ENCODE peak calls at places on chromosome 10, in six cellular contexts. D is T-helper 1 cell, S is NCI-H2029, W is NCI-H748 treated with DMSO at 0.1 percent for 48 hours, V is AG08396, U is nephron progenitor cell. Q is an unnamed sample.
A peak's percentile ranks its signal among the peaks of the same experiment; 100 is the strongest.

GRCh38 chr10:79184141-79184625 is 115.4 kb downstream of the ZMIZ1 start:
- DNase-seq in D (no peak), S (no peak), W (peak; percentile 58), V (peak; percentile 77), U (no peak), Q (peak; percentile 94)

GRCh38 chr10:86108696-86109095 is 257.9 kb downstream of the GRID1 start:
- DNase-seq in V (no peak), D (no peak), W (no peak), U (no peak), S (no peak), Q (no peak)

GRCh38 chr10:7608001-7608400 is 58.8 kb downstream of the ITIH5 start:
- DNase-seq in S (no peak), V (no peak), D (no peak), W (no peak), U (no peak), Q (no peak)

GRCh38 chr10:98858525-98858924 is 377.1 kb downstream of the HPSE2 start:
- DNase-seq in D (no peak), V (no peak), W (no peak), U (no peak), S (no peak), Q (no peak)

GRCh38 chr10:23363788-23364135 is 19.2 kb upstream of the C10orf67 start:
- DNase-seq in U (no peak), D (no peak), V (no peak), S (no peak), W (no peak), Q (no peak)

GRCh38 chr10:71582019-71582418 is 137.6 kb downstream of the C10orf105 start:
- DNase-seq in S (no peak), D (no peak), V (peak; percentile 63), W (no peak), U (peak; percentile 77), Q (peak; percentile 66)

GRCh38 chr10:43257210-43258031 is 9.4 kb downstream of the RASGEF1A start:
- DNase-seq in S (no peak), W (no peak), V (peak; percentile 12), U (no peak), D (no peak), Q (no peak)

GRCh38 chr10:119446441-119447277 is 95.9 kb downstream of the RGS10 start:
- DNase-seq in S (no peak), V (no peak), D (no peak), U (no peak), W (no peak), Q (no peak)

GRCh38 chr10:74924251-74924954 is 98.0 kb downstream of the KAT6B start:
- DNase-seq in U (no peak), W (no peak), S (no peak), D (no peak), V (peak; percentile 67), Q (peak; percentile 94)

GRCh38 chr10:72665925-72666324 is 26.0 kb upstream of the MCU start:
- DNase-seq in U (no peak), W (no peak), S (no peak), D (no peak), V (peak; percentile 47), Q (peak; percentile 72)

GRCh38 chr10:12501324-12501723 is 152.0 kb downstream of the CAMK1D start:
- DNase-seq in D (no peak), V (no peak), S (no peak), U (no peak), W (no peak), Q (no peak)

GRCh38 chr10:104686829-104687228 is 45.7 kb downstream of the SORCS3 start:
- DNase-seq in W (no peak), D (no peak), V (no peak), S (no peak), U (no peak), Q (no peak)

GRCh38 chr10:17053061-17053460 is 76.5 kb downstream of the CUBN start:
- DNase-seq in U (no peak), S (no peak), V (no peak), W (no peak), D (no peak), Q (no peak)

GRCh38 chr10:17452060-17452894 is 2.1 kb downstream of the ST8SIA6 start:
- DNase-seq in D (no peak), W (no peak), U (no peak), S (no peak), V (no peak), Q (no peak)

GRCh38 chr10:132961864-132962622 is 19.7 kb upstream of the CFAP46 start:
- DNase-seq in U (peak; percentile 73), V (peak; percentile 92), W (no peak), D (no peak), S (peak; percentile 32), Q (peak; percentile 91)

GRCh38 chr10:69958232-69958902 is 94.3 kb upstream of the MACROH2A2 start:
- DNase-seq in W (no peak), V (peak; percentile 78), U (no peak), D (no peak), S (peak; percentile 5), Q (peak; percentile 66)

GRCh38 chr10:58266826-58267712 is 625 bp downstream of the IPMK start:
- DNase-seq in U (peak; percentile 49), W (no peak), V (peak; percentile 34), S (no peak), D (peak; percentile 19), Q (peak; percentile 70)

GRCh38 chr10:43427166-43427825 is 9.6 kb upstream of the ZNF487 start:
- DNase-seq in W (no peak), D (no peak), V (no peak), U (no peak), S (no peak), Q (no peak)

GRCh38 chr10:31490858-31491504 is 172.0 kb downstream of the ZEB1 start:
- DNase-seq in S (no peak), D (no peak), V (no peak), W (no peak), U (peak; percentile 15), Q (peak; percentile 71)

GRCh38 chr10:93071674-93072224 is 1.9 kb upstream of the CYP26A1 start:
- DNase-seq in W (no peak), V (no peak), S (no peak), D (no peak), U (peak; percentile 85), Q (peak; percentile 49)

GRCh38 chr10:97333601-97334369 is 744 bp downstream of the FRAT2 start:
- DNase-seq in W (no peak), V (peak; percentile 49), U (peak; percentile 54), D (no peak), S (no peak), Q (peak; percentile 79)

GRCh38 chr10:99647601-99648151 is 11.6 kb upstream of the ENTPD7 start:
- DNase-seq in S (no peak), D (no peak), V (no peak), U (no peak), W (no peak), Q (no peak)